ENCODE peak calls at places on chromosome 22, in six cellular contexts. One of them, this sample, is unnamed.

GRCh38 chr22:50625131-50625567 is 2.8 kb downstream of the ARSA start:
- DNase-seq in neuronal stem cell: no peak
- DNase-seq in GM23338: no peak
- DNase-seq in keratinocyte: no peak
- DNase-seq in H9: no peak
- DNase-seq in SK-N-SH: no peak
- DNase-seq in this sample: peak; percentile 43

GRCh38 chr22:44550666-44551491 is 52.8 kb upstream of the RTL6 start:
- DNase-seq in keratinocyte: no peak
- DNase-seq in H9: no peak
- DNase-seq in SK-N-SH: no peak
- DNase-seq in GM23338: no peak
- DNase-seq in neuronal stem cell: no peak
- DNase-seq in this sample: peak; percentile 94

GRCh38 chr22:17847360-17848078 is 73.2 kb upstream of the BID start:
- DNase-seq in SK-N-SH: peak; percentile 44
- DNase-seq in H9: no peak
- DNase-seq in neuronal stem cell: no peak
- DNase-seq in keratinocyte: peak; percentile 70
- DNase-seq in GM23338: no peak
- DNase-seq in this sample: no peak

GRCh38 chr22:33605686-33606085 is 314.6 kb downstream of the LARGE1 start:
- DNase-seq in H9: no peak
- DNase-seq in SK-N-SH: no peak
- DNase-seq in neuronal stem cell: peak; percentile 44
- DNase-seq in GM23338: no peak
- DNase-seq in keratinocyte: no peak
- DNase-seq in this sample: no peak

GRCh38 chr22:46965552-46966494 is 203.4 kb downstream of the TBC1D22A start:
- DNase-seq in neuronal stem cell: no peak
- DNase-seq in keratinocyte: no peak
- DNase-seq in GM23338: no peak
- DNase-seq in SK-N-SH: no peak
- DNase-seq in H9: no peak
- DNase-seq in this sample: peak; percentile 65

GRCh38 chr22:49411236-49411635 is 416.4 kb downstream of the BRD1 start:
- DNase-seq in keratinocyte: no peak
- DNase-seq in GM23338: no peak
- DNase-seq in neuronal stem cell: no peak
- DNase-seq in H9: no peak
- DNase-seq in SK-N-SH: no peak
- DNase-seq in this sample: no peak

GRCh38 chr22:47340851-47341436 is 578.5 kb downstream of the TBC1D22A start:
- DNase-seq in GM23338: no peak
- DNase-seq in SK-N-SH: no peak
- DNase-seq in keratinocyte: no peak
- DNase-seq in H9: no peak
- DNase-seq in neuronal stem cell: no peak
- DNase-seq in this sample: no peak

GRCh38 chr22:50485221-50486131 is 1.2 kb upstream of the MIOX start:
- DNase-seq in GM23338: no peak
- DNase-seq in SK-N-SH: no peak
- DNase-seq in neuronal stem cell: no peak
- DNase-seq in keratinocyte: no peak
- DNase-seq in H9: no peak
- DNase-seq in this sample: peak; percentile 86

GRCh38 chr22:41564563-41564962 is 3.8 kb downstream of the CSDC2 start:
- DNase-seq in H9: no peak
- DNase-seq in GM23338: no peak
- DNase-seq in SK-N-SH: no peak
- DNase-seq in neuronal stem cell: no peak
- DNase-seq in keratinocyte: no peak
- DNase-seq in this sample: peak; percentile 76

GRCh38 chr22:36155702-36156101 is 4.9 kb downstream of the APOL3 start:
- DNase-seq in keratinocyte: no peak
- DNase-seq in H9: no peak
- DNase-seq in SK-N-SH: no peak
- DNase-seq in GM23338: no peak
- DNase-seq in neuronal stem cell: no peak
- DNase-seq in this sample: no peak

GRCh38 chr22:23538502-23538860 is 41.6 kb downstream of the IGLL1 start:
- DNase-seq in keratinocyte: no peak
- DNase-seq in H9: peak; percentile 24
- DNase-seq in neuronal stem cell: no peak
- DNase-seq in SK-N-SH: no peak
- DNase-seq in GM23338: no peak
- DNase-seq in this sample: no peak

GRCh38 chr22:24467340-24467739 is 27.8 kb upstream of the UPB1 start:
- DNase-seq in H9: no peak
- DNase-seq in keratinocyte: no peak
- DNase-seq in SK-N-SH: no peak
- DNase-seq in neuronal stem cell: no peak
- DNase-seq in GM23338: no peak
- DNase-seq in this sample: no peak

GRCh38 chr22:44365196-44365802 is 52.5 kb upstream of the SHISAL1 start:
- DNase-seq in H9: no peak
- DNase-seq in neuronal stem cell: no peak
- DNase-seq in GM23338: no peak
- DNase-seq in SK-N-SH: no peak
- DNase-seq in keratinocyte: no peak
- DNase-seq in this sample: peak; percentile 21

GRCh38 chr22:23179381-23180294 is 671 bp upstream of the BCR start:
- DNase-seq in neuronal stem cell: no peak
- DNase-seq in SK-N-SH: no peak
- DNase-seq in keratinocyte: no peak
- DNase-seq in GM23338: peak; percentile 28
- DNase-seq in H9: no peak
- DNase-seq in this sample: peak; percentile 92

GRCh38 chr22:49768511-49768910 is 59.2 kb downstream of the BRD1 start:
- DNase-seq in neuronal stem cell: no peak
- DNase-seq in H9: no peak
- DNase-seq in keratinocyte: no peak
- DNase-seq in SK-N-SH: no peak
- DNase-seq in GM23338: no peak
- DNase-seq in this sample: peak; percentile 71

GRCh38 chr22:42443240-42444059 is 11.2 kb upstream of the NFAM1 start:
- DNase-seq in keratinocyte: no peak
- DNase-seq in GM23338: no peak
- DNase-seq in neuronal stem cell: no peak
- DNase-seq in H9: no peak
- DNase-seq in SK-N-SH: no peak
- DNase-seq in this sample: no peak

GRCh38 chr22:23715811-23716355 is 25.1 kb downstream of the RGL4 start:
- DNase-seq in neuronal stem cell: no peak
- DNase-seq in H9: no peak
- DNase-seq in SK-N-SH: no peak
- DNase-seq in keratinocyte: no peak
- DNase-seq in GM23338: no peak
- DNase-seq in this sample: no peak

GRCh38 chr22:37681001-37681424 is 5.1 kb upstream of the NOL12 start:
- DNase-seq in H9: no peak
- DNase-seq in keratinocyte: no peak
- DNase-seq in neuronal stem cell: no peak
- DNase-seq in SK-N-SH: no peak
- DNase-seq in GM23338: no peak
- DNase-seq in this sample: peak; percentile 85
- H3K27ac ChIP-seq in H9: no peak overlapping the region
- H3K27ac ChIP-seq in keratinocyte: no peak overlapping the region
- H3K27ac ChIP-seq in neuronal stem cell: no peak overlapping the region
- H3K27ac ChIP-seq in SK-N-SH: no peak overlapping the region
- H3K27ac ChIP-seq in GM23338: no peak overlapping the region
- H3K27ac ChIP-seq in this sample: peak overlapping the region; percentile 20

GRCh38 chr22:30079952-30080533 is at the start of gene HORMAD2:
- DNase-seq in keratinocyte: no peak
- DNase-seq in SK-N-SH: no peak
- DNase-seq in GM23338: peak; percentile 100
- DNase-seq in neuronal stem cell: peak; percentile 69
- DNase-seq in H9: peak; percentile 98
- DNase-seq in this sample: peak; percentile 82
- H2AFZ ChIP-seq in keratinocyte: no peak within 1 kb of the TSS
- H2AFZ ChIP-seq in SK-N-SH: no peak within 1 kb of the TSS
- H2AFZ ChIP-seq in GM23338: peak within 1 kb of the TSS; percentile 92
- H2AFZ ChIP-seq in neuronal stem cell: peak within 1 kb of the TSS; percentile 74
- H2AFZ ChIP-seq in H9: no peak within 1 kb of the TSS
- H2AFZ ChIP-seq in this sample: peak within 1 kb of the TSS; percentile 82

GRCh38 chr22:25881353-25881752 is 139.4 kb downstream of the MYO18B start:
- DNase-seq in neuronal stem cell: no peak
- DNase-seq in SK-N-SH: no peak
- DNase-seq in GM23338: no peak
- DNase-seq in keratinocyte: no peak
- DNase-seq in H9: no peak
- DNase-seq in this sample: no peak
- H3K27ac ChIP-seq in neuronal stem cell: no peak overlapping the region
- H3K27ac ChIP-seq in SK-N-SH: no peak overlapping the region
- H3K27ac ChIP-seq in GM23338: no peak overlapping the region
- H3K27ac ChIP-seq in keratinocyte: no peak overlapping the region
- H3K27ac ChIP-seq in H9: no peak overlapping the region
- H3K27ac ChIP-seq in this sample: no peak overlapping the region

DNA sequence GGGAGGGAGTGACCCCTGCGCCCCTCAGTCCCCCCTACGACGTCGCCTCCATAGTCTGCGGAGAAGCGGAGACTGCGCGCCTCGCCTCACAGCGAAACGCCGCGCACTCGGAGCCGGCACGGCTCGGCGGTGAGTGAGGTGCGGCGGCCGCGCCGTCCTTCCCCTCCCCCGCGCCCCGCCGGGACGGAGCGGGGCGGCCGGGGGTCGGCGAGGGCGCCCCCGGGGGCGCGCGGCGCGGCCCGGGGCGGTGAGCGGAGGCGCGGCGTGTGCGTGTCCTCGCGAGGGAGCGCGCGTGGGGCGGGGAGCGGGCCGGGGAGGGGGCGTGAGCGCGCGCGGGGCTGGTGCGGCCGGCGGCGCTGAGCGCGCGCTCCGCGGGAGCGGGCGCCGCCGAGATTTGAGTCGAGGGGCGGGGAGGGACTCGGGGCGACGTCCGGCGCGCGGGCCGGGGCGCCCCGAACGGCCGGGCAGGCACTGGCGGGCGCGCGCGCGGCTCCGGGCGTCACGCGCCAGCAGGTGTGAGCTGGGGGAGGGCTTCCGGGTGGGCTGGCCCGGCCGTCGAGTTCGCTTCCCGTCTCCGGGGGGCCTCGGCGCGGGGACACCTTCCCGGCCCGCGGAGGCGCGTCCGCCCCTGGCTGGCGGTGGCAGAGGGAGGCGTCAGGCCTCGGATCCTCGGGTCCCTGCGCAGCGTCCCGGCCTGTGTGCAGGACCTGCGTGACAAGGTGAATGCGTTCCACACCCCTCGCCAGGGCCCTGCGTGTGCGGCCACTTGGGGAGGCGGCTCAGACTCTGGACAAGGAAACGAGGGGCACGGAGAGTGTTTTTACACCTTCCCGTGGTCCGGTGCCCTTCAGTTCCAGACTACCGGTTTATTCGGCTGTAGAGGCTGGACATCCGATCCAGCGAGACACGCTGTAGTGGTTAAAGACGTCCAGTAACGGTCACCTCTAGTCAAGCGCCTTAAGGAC is 50.4 kb downstream of the FAM83F start:
- DNase-seq in neuronal stem cell: peak; percentile 43
- DNase-seq in keratinocyte: no peak
- DNase-seq in SK-N-SH: peak; percentile 68
- DNase-seq in GM23338: peak; percentile 79
- DNase-seq in H9: peak; percentile 58
- DNase-seq in this sample: peak; percentile 90
- H2AFZ ChIP-seq in neuronal stem cell: peak overlapping the region; percentile 89
- H2AFZ ChIP-seq in keratinocyte: peak overlapping the region; percentile 70
- H2AFZ ChIP-seq in SK-N-SH: peak overlapping the region; percentile 46
- H2AFZ ChIP-seq in GM23338: peak overlapping the region; percentile 16
- H2AFZ ChIP-seq in H9: no peak overlapping the region
- H2AFZ ChIP-seq in this sample: peak overlapping the region; percentile 84

GRCh38 chr22:30425616-30426394 is at the start of gene MTFP1:
- DNase-seq in keratinocyte: no peak
- DNase-seq in H9: peak; percentile 87
- DNase-seq in GM23338: peak; percentile 95
- DNase-seq in neuronal stem cell: peak; percentile 66
- DNase-seq in SK-N-SH: peak; percentile 89
- DNase-seq in this sample: no peak

GRCh38 chr22:30423959-30424380 is 1.6 kb upstream of the MTFP1 start:
- DNase-seq in GM23338: peak; percentile 100
- DNase-seq in keratinocyte: peak; percentile 94
- DNase-seq in SK-N-SH: peak; percentile 93
- DNase-seq in H9: peak; percentile 99
- DNase-seq in neuronal stem cell: peak; percentile 99
- DNase-seq in this sample: peak; percentile 98

GRCh38 chr22:30425327-30425615 is 297 bp upstream of the MTFP1 start:
- DNase-seq in keratinocyte: no peak
- DNase-seq in SK-N-SH: no peak
- DNase-seq in GM23338: no peak
- DNase-seq in H9: no peak
- DNase-seq in neuronal stem cell: no peak
- DNase-seq in this sample: no peak

GRCh38 chr22:30423296-30423958 is 2.1 kb upstream of the MTFP1 start:
- DNase-seq in keratinocyte: no peak
- DNase-seq in H9: no peak
- DNase-seq in GM23338: peak; percentile 87
- DNase-seq in neuronal stem cell: no peak
- DNase-seq in SK-N-SH: no peak
- DNase-seq in this sample: no peak

GRCh38 chr22:30424471-30425326 is 869 bp upstream of the MTFP1 start:
- DNase-seq in SK-N-SH: no peak
- DNase-seq in H9: peak; percentile 48
- DNase-seq in neuronal stem cell: no peak
- DNase-seq in GM23338: peak; percentile 48
- DNase-seq in keratinocyte: no peak
- DNase-seq in this sample: no peak
- H3K27ac ChIP-seq in SK-N-SH: peak overlapping the region; percentile 97
- H3K27ac ChIP-seq in H9: no peak overlapping the region
- H3K27ac ChIP-seq in neuronal stem cell: peak overlapping the region; percentile 87
- H3K27ac ChIP-seq in GM23338: peak overlapping the region; percentile 69
- H3K27ac ChIP-seq in keratinocyte: peak overlapping the region; percentile 95
- H3K27ac ChIP-seq in this sample: peak overlapping the region; percentile 97

GRCh38 chr22:40226620-40227019 is 48.9 kb downstream of the TNRC6B start:
- DNase-seq in neuronal stem cell: no peak
- DNase-seq in GM23338: no peak
- DNase-seq in keratinocyte: no peak
- DNase-seq in SK-N-SH: no peak
- DNase-seq in H9: no peak
- DNase-seq in this sample: no peak

GRCh38 chr22:40220316-40221054 is 42.8 kb downstream of the TNRC6B start:
- DNase-seq in neuronal stem cell: no peak
- DNase-seq in keratinocyte: no peak
- DNase-seq in H9: peak; percentile 14
- DNase-seq in SK-N-SH: no peak
- DNase-seq in GM23338: no peak
- DNase-seq in this sample: peak; percentile 63

GRCh38 chr22:40221055-40221414 is 43.3 kb downstream of the TNRC6B start:
- DNase-seq in neuronal stem cell: no peak
- DNase-seq in GM23338: no peak
- DNase-seq in keratinocyte: no peak
- DNase-seq in H9: no peak
- DNase-seq in SK-N-SH: no peak
- DNase-seq in this sample: no peak

GRCh38 chr22:40218723-40219294 is 41.1 kb downstream of the TNRC6B start:
- DNase-seq in keratinocyte: no peak
- DNase-seq in SK-N-SH: no peak
- DNase-seq in neuronal stem cell: no peak
- DNase-seq in H9: peak; percentile 18
- DNase-seq in GM23338: no peak
- DNase-seq in this sample: no peak

GRCh38 chr22:40224702-40225101 is 47.0 kb downstream of the TNRC6B start:
- DNase-seq in keratinocyte: no peak
- DNase-seq in GM23338: no peak
- DNase-seq in H9: no peak
- DNase-seq in neuronal stem cell: no peak
- DNase-seq in SK-N-SH: no peak
- DNase-seq in this sample: no peak
- H2AFZ ChIP-seq in keratinocyte: no peak overlapping the region
- H2AFZ ChIP-seq in GM23338: no peak overlapping the region
- H2AFZ ChIP-seq in H9: no peak overlapping the region
- H2AFZ ChIP-seq in neuronal stem cell: no peak overlapping the region
- H2AFZ ChIP-seq in SK-N-SH: no peak overlapping the region
- H2AFZ ChIP-seq in this sample: no peak overlapping the region